ENCODE peak calls at places on chromosomes 16 and 17, in four cellular contexts. One of them, this sample, is unnamed.

GRCh38 chr17:57368637-57369336 is 112.5 kb downstream of the MSI2 start:
- DNase-seq in suprapubic skin: no peak
- DNase-seq in cardiac muscle cell: no peak
- DNase-seq in HCT116: no peak
- DNase-seq in this sample: no peak

GRCh38 chr17:31072186-31072585 is 22.6 kb upstream of the NF1 start:
- DNase-seq in suprapubic skin: no peak
- DNase-seq in cardiac muscle cell: peak; percentile 42
- DNase-seq in HCT116: no peak
- DNase-seq in this sample: no peak

GRCh38 chr17:27473748-27474609 is 17.7 kb downstream of the KSR1 start:
- DNase-seq in suprapubic skin: no peak
- DNase-seq in cardiac muscle cell: peak; percentile 69
- DNase-seq in HCT116: no peak
- DNase-seq in this sample: no peak

GRCh38 chr16:72991211-72991610 is 56.7 kb downstream of the ZFHX3 start:
- DNase-seq in suprapubic skin: peak; percentile 8
- DNase-seq in cardiac muscle cell: no peak
- DNase-seq in HCT116: no peak
- DNase-seq in this sample: no peak

GRCh38 chr17:2704890-2705248 is 6.7 kb downstream of the CLUH start:
- DNase-seq in suprapubic skin: no peak
- DNase-seq in cardiac muscle cell: no peak
- DNase-seq in HCT116: no peak
- DNase-seq in this sample: no peak

GRCh38 chr16:11047057-11047456 is 102.7 kb downstream of the CLEC16A start:
- DNase-seq in suprapubic skin: peak; percentile 3
- DNase-seq in cardiac muscle cell: peak; percentile 71
- DNase-seq in HCT116: no peak
- DNase-seq in this sample: no peak

GRCh38 chr17:48215583-48216139 is 108.1 kb downstream of the SNX11 start:
- DNase-seq in suprapubic skin: no peak
- DNase-seq in cardiac muscle cell: peak; percentile 63
- DNase-seq in HCT116: peak; percentile 71
- DNase-seq in this sample: peak; percentile 63

GRCh38 chr16:49625311-49626035 is 230.4 kb downstream of the ZNF423 start:
- DNase-seq in suprapubic skin: no peak
- DNase-seq in cardiac muscle cell: no peak
- DNase-seq in HCT116: no peak
- DNase-seq in this sample: peak; percentile 21

GRCh38 chr17:1197781-1198490 is 18.2 kb upstream of the ABR start:
- DNase-seq in suprapubic skin: peak; percentile 88
- DNase-seq in cardiac muscle cell: peak; percentile 82
- DNase-seq in HCT116: no peak
- DNase-seq in this sample: peak; percentile 16

GRCh38 chr16:25950586-25951201 is 258.9 kb downstream of the HS3ST4 start:
- DNase-seq in suprapubic skin: no peak
- DNase-seq in cardiac muscle cell: no peak
- DNase-seq in HCT116: no peak
- DNase-seq in this sample: no peak

DNA sequence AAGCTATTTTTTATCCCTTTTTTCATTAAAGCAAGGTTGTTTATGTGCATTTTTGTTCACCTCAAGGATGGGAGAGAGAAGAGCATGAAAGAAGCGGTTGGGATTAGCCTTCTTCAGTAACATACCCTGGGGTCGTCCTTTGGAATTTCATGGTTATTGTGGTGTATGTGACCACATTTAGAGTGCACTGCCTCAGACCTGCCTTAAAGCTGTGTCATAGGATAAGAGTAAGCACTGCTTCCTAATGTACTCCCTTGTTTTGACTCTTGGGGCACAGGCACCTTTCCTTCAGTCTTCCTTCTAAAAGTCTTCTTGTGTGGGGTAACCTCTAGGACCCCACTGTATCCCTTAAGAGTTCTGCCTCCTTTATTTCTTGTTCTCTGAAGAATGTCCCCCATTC is 28.9 kb downstream of the TNRC6A start:
- DNase-seq in suprapubic skin: no peak
- DNase-seq in cardiac muscle cell: peak; percentile 6
- DNase-seq in HCT116: no peak
- DNase-seq in this sample: no peak
- H3K27ac ChIP-seq in suprapubic skin: no peak overlapping the region
- H3K27ac ChIP-seq in cardiac muscle cell: no peak overlapping the region
- H3K27ac ChIP-seq in HCT116: no peak overlapping the region
- H3K27ac ChIP-seq in this sample: no peak overlapping the region

GRCh38 chr17:72336026-72336803 is 215.4 kb downstream of the SOX9 start:
- DNase-seq in suprapubic skin: no peak
- DNase-seq in cardiac muscle cell: no peak
- DNase-seq in HCT116: no peak
- DNase-seq in this sample: no peak
- H3K4me1 ChIP-seq in suprapubic skin: peaks cover 10% of the 10 kb centered on the region
- H3K4me1 ChIP-seq in cardiac muscle cell: no peaks in the 10 kb centered on the region
- H3K4me1 ChIP-seq in HCT116: peaks cover 34% of the 10 kb centered on the region
- H3K4me1 ChIP-seq in this sample: peaks cover 41% of the 10 kb centered on the region

GRCh38 chr16:54484700-54485099 is 198.1 kb upstream of the IRX3 start:
- DNase-seq in suprapubic skin: no peak
- DNase-seq in cardiac muscle cell: no peak
- DNase-seq in HCT116: no peak
- DNase-seq in this sample: no peak

GRCh38 chr16:54475019-54475418 is 188.4 kb upstream of the IRX3 start:
- DNase-seq in suprapubic skin: no peak
- DNase-seq in cardiac muscle cell: no peak
- DNase-seq in HCT116: no peak
- DNase-seq in this sample: no peak

GRCh38 chr16:54482892-54483574 is 196.4 kb upstream of the IRX3 start:
- DNase-seq in suprapubic skin: no peak
- DNase-seq in cardiac muscle cell: no peak
- DNase-seq in HCT116: no peak
- DNase-seq in this sample: no peak

GRCh38 chr16:54477766-54478165 is 191.2 kb upstream of the IRX3 start:
- DNase-seq in suprapubic skin: no peak
- DNase-seq in cardiac muscle cell: no peak
- DNase-seq in HCT116: no peak
- DNase-seq in this sample: no peak

DNA sequence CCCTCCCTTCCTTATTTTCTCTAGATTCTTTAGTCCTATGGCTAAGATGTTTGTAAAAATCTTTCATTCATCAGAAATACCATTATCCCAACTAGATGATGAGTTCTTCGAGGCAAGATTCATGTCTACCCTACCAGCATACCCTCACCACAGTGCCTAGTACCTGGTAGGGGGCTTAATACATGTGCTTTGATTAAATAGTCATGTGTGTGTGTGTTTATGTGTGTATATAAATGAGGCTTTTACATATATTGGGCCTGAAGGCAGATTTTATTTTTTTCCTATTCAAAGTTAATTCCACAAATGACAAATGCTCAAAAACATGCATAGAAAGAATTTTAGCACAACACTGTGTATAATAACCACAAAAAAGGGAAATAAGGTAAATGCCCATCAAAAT is 193.0 kb upstream of the IRX3 start:
- DNase-seq in suprapubic skin: no peak
- DNase-seq in cardiac muscle cell: no peak
- DNase-seq in HCT116: no peak
- DNase-seq in this sample: no peak
- H3K27ac ChIP-seq in suprapubic skin: no peak overlapping the region
- H3K27ac ChIP-seq in cardiac muscle cell: no peak overlapping the region
- H3K27ac ChIP-seq in HCT116: no peak overlapping the region
- H3K27ac ChIP-seq in this sample: no peak overlapping the region

GRCh38 chr17:71315568-71315967 is 805.3 kb upstream of the SOX9 start:
- DNase-seq in suprapubic skin: no peak
- DNase-seq in cardiac muscle cell: no peak
- DNase-seq in HCT116: no peak
- DNase-seq in this sample: no peak
- H3K4me1 ChIP-seq in suprapubic skin: no peaks in the 10 kb centered on the region
- H3K4me1 ChIP-seq in cardiac muscle cell: no peaks in the 10 kb centered on the region
- H3K4me1 ChIP-seq in HCT116: no peaks in the 10 kb centered on the region
- H3K4me1 ChIP-seq in this sample: no peaks in the 10 kb centered on the region

This sample was measured in SJSA1.